ENCODE peak calls at places on chromosomes 13 and 19, in seven cellular contexts. One of them, this sample, is unnamed.

GRCh38 chr19:52963229-52963760 is 614 bp upstream of the ZNF816 start:
- DNase-seq in H54: peak; percentile 24
- DNase-seq in iris pigment epithelial cell: no peak
- DNase-seq in NCI-H187: no peak
- DNase-seq in spleen: peak; percentile 79
- DNase-seq in anterior cingulate cortex: no peak
- DNase-seq in NCI-H1105: peak; percentile 31
- DNase-seq in this sample: peak; percentile 60

GRCh38 chr13:80011448-80012212 is 329.3 kb downstream of the SPRY2 start:
- DNase-seq in iris pigment epithelial cell: peak; percentile 16
- DNase-seq in spleen: no peak
- DNase-seq in anterior cingulate cortex: peak; percentile 17
- DNase-seq in NCI-H187: no peak
- DNase-seq in H54: no peak
- DNase-seq in NCI-H1105: no peak
- DNase-seq in this sample: no peak

GRCh38 chr19:50202962-50203280 is 501 bp upstream of the MYH14 start:
- DNase-seq in H54: no peak
- DNase-seq in iris pigment epithelial cell: no peak
- DNase-seq in NCI-H187: no peak
- DNase-seq in spleen: peak; percentile 22
- DNase-seq in NCI-H1105: no peak
- DNase-seq in anterior cingulate cortex: no peak
- DNase-seq in this sample: no peak

GRCh38 chr19:28905996-28906395 is 307.0 kb downstream of the UQCRFS1 start:
- DNase-seq in anterior cingulate cortex: no peak
- DNase-seq in spleen: no peak
- DNase-seq in iris pigment epithelial cell: peak; percentile 2
- DNase-seq in H54: peak; percentile 25
- DNase-seq in NCI-H1105: no peak
- DNase-seq in NCI-H187: no peak
- DNase-seq in this sample: no peak

GRCh38 chr13:91767681-91768080 is 369.3 kb downstream of the GPC5 start:
- DNase-seq in iris pigment epithelial cell: peak; percentile 0
- DNase-seq in H54: no peak
- DNase-seq in NCI-H187: no peak
- DNase-seq in spleen: no peak
- DNase-seq in NCI-H1105: no peak
- DNase-seq in anterior cingulate cortex: no peak
- DNase-seq in this sample: no peak

GRCh38 chr13:93981578-93981977 is 497.9 kb downstream of the DCT start:
- DNase-seq in spleen: no peak
- DNase-seq in NCI-H1105: no peak
- DNase-seq in NCI-H187: no peak
- DNase-seq in anterior cingulate cortex: no peak
- DNase-seq in iris pigment epithelial cell: no peak
- DNase-seq in H54: no peak
- DNase-seq in this sample: no peak

GRCh38 chr13:45055902-45056648 is 64.2 kb upstream of the GTF2F2 start:
- DNase-seq in iris pigment epithelial cell: peak; percentile 47
- DNase-seq in NCI-H1105: no peak
- DNase-seq in H54: no peak
- DNase-seq in spleen: no peak
- DNase-seq in NCI-H187: no peak
- DNase-seq in anterior cingulate cortex: no peak
- DNase-seq in this sample: no peak

GRCh38 chr19:10655457-10656312 is 1.5 kb downstream of the ILF3 start:
- DNase-seq in NCI-H1105: no peak
- DNase-seq in NCI-H187: no peak
- DNase-seq in spleen: no peak
- DNase-seq in anterior cingulate cortex: no peak
- DNase-seq in H54: no peak
- DNase-seq in iris pigment epithelial cell: peak; percentile 48
- DNase-seq in this sample: peak; percentile 63

GRCh38 chr19:51396175-51396574 is 5.8 kb upstream of the C19orf84 start:
- DNase-seq in spleen: no peak
- DNase-seq in NCI-H1105: no peak
- DNase-seq in H54: no peak
- DNase-seq in anterior cingulate cortex: no peak
- DNase-seq in iris pigment epithelial cell: no peak
- DNase-seq in NCI-H187: no peak
- DNase-seq in this sample: no peak

GRCh38 chr13:50085063-50085462 is 69.8 kb downstream of the KCNRG start:
- DNase-seq in iris pigment epithelial cell: peak; percentile 38
- DNase-seq in spleen: no peak
- DNase-seq in NCI-H1105: no peak
- DNase-seq in H54: no peak
- DNase-seq in anterior cingulate cortex: no peak
- DNase-seq in NCI-H187: no peak
- DNase-seq in this sample: peak; percentile 29

GRCh38 chr19:49244256-49244655 is 80.7 kb downstream of the SLC6A16 start:
- DNase-seq in spleen: no peak
- DNase-seq in NCI-H1105: no peak
- DNase-seq in NCI-H187: no peak
- DNase-seq in iris pigment epithelial cell: no peak
- DNase-seq in H54: no peak
- DNase-seq in anterior cingulate cortex: no peak
- DNase-seq in this sample: no peak

GRCh38 chr13:39350461-39350881 is 252.5 kb downstream of the LHFPL6 start:
- DNase-seq in iris pigment epithelial cell: no peak
- DNase-seq in H54: no peak
- DNase-seq in spleen: no peak
- DNase-seq in anterior cingulate cortex: no peak
- DNase-seq in NCI-H187: no peak
- DNase-seq in NCI-H1105: no peak
- DNase-seq in this sample: peak; percentile 17

GRCh38 chr13:90640976-90641375 is 706.5 kb upstream of the MIR17HG start:
- DNase-seq in NCI-H187: no peak
- DNase-seq in NCI-H1105: no peak
- DNase-seq in iris pigment epithelial cell: peak; percentile 79
- DNase-seq in H54: peak; percentile 8
- DNase-seq in spleen: no peak
- DNase-seq in anterior cingulate cortex: no peak
- DNase-seq in this sample: no peak

GRCh38 chr13:43478178-43478577 is 308.6 kb downstream of the ENOX1 start:
- DNase-seq in spleen: no peak
- DNase-seq in NCI-H1105: no peak
- DNase-seq in anterior cingulate cortex: no peak
- DNase-seq in iris pigment epithelial cell: no peak
- DNase-seq in NCI-H187: no peak
- DNase-seq in H54: no peak
- DNase-seq in this sample: no peak

GRCh38 chr19:53782698-53783097 is 41.4 kb downstream of the NLRP12 start:
- DNase-seq in NCI-H1105: no peak
- DNase-seq in spleen: no peak
- DNase-seq in iris pigment epithelial cell: no peak
- DNase-seq in anterior cingulate cortex: no peak
- DNase-seq in NCI-H187: no peak
- DNase-seq in H54: no peak
- DNase-seq in this sample: no peak

GRCh38 chr19:48724796-48725753 is 5.5 kb upstream of the MAMSTR start:
- DNase-seq in iris pigment epithelial cell: peak; percentile 83
- DNase-seq in anterior cingulate cortex: no peak
- DNase-seq in spleen: no peak
- DNase-seq in NCI-H187: no peak
- DNase-seq in NCI-H1105: peak; percentile 23
- DNase-seq in H54: peak; percentile 75
- DNase-seq in this sample: peak; percentile 41

GRCh38 chr19:12885749-12886706 is 973 bp downstream of the KLF1 start:
- DNase-seq in iris pigment epithelial cell: no peak
- DNase-seq in spleen: no peak
- DNase-seq in anterior cingulate cortex: no peak
- DNase-seq in H54: no peak
- DNase-seq in NCI-H1105: no peak
- DNase-seq in NCI-H187: no peak
- DNase-seq in this sample: peak; percentile 76

GRCh38 chr19:4654437-4655361 is 15.4 kb downstream of the TNFAIP8L1 start:
- DNase-seq in iris pigment epithelial cell: no peak
- DNase-seq in spleen: no peak
- DNase-seq in NCI-H187: no peak
- DNase-seq in anterior cingulate cortex: no peak
- DNase-seq in H54: no peak
- DNase-seq in NCI-H1105: no peak
- DNase-seq in this sample: no peak

GRCh38 chr13:50529154-50529882 is 314.2 kb downstream of the DLEU7 start:
- DNase-seq in NCI-H1105: peak; percentile 53
- DNase-seq in anterior cingulate cortex: peak; percentile 23
- DNase-seq in iris pigment epithelial cell: peak; percentile 82
- DNase-seq in H54: peak; percentile 22
- DNase-seq in spleen: peak; percentile 78
- DNase-seq in NCI-H187: peak; percentile 49
- DNase-seq in this sample: peak; percentile 89

GRCh38 chr13:109121826-109122225 is 492.4 kb downstream of the MYO16 start:
- DNase-seq in NCI-H187: no peak
- DNase-seq in anterior cingulate cortex: no peak
- DNase-seq in H54: no peak
- DNase-seq in spleen: no peak
- DNase-seq in NCI-H1105: no peak
- DNase-seq in iris pigment epithelial cell: no peak
- DNase-seq in this sample: no peak

GRCh38 chr19:3670796-3671679 is 29.2 kb downstream of the PIP5K1C start:
- DNase-seq in iris pigment epithelial cell: peak; percentile 76
- DNase-seq in spleen: no peak
- DNase-seq in NCI-H1105: no peak
- DNase-seq in H54: no peak
- DNase-seq in NCI-H187: no peak
- DNase-seq in anterior cingulate cortex: no peak
- DNase-seq in this sample: no peak

GRCh38 chr13:66519259-66519658 is 710.9 kb downstream of the PCDH9 start:
- DNase-seq in iris pigment epithelial cell: no peak
- DNase-seq in NCI-H187: no peak
- DNase-seq in anterior cingulate cortex: no peak
- DNase-seq in H54: no peak
- DNase-seq in NCI-H1105: no peak
- DNase-seq in spleen: no peak
- DNase-seq in this sample: no peak

GRCh38 chr13:94121686-94122085 is 357.8 kb downstream of the DCT start:
- DNase-seq in iris pigment epithelial cell: peak; percentile 79
- DNase-seq in NCI-H1105: no peak
- DNase-seq in H54: peak; percentile 35
- DNase-seq in NCI-H187: no peak
- DNase-seq in anterior cingulate cortex: no peak
- DNase-seq in spleen: no peak
- DNase-seq in this sample: no peak

GRCh38 chr19:28285917-28286316 is 927.0 kb downstream of the UQCRFS1 start:
- DNase-seq in NCI-H1105: no peak
- DNase-seq in H54: no peak
- DNase-seq in NCI-H187: no peak
- DNase-seq in anterior cingulate cortex: no peak
- DNase-seq in iris pigment epithelial cell: no peak
- DNase-seq in spleen: no peak
- DNase-seq in this sample: no peak

GRCh38 chr13:45194081-45194939 is 6.5 kb downstream of the KCTD4 start:
- DNase-seq in NCI-H187: no peak
- DNase-seq in H54: no peak
- DNase-seq in spleen: no peak
- DNase-seq in anterior cingulate cortex: peak; percentile 31
- DNase-seq in NCI-H1105: no peak
- DNase-seq in iris pigment epithelial cell: peak; percentile 69
- DNase-seq in this sample: no peak

GRCh38 chr13:21583496-21583895 is 20.5 kb downstream of the MICU2 start:
- DNase-seq in iris pigment epithelial cell: peak; percentile 67
- DNase-seq in NCI-H187: no peak
- DNase-seq in NCI-H1105: no peak
- DNase-seq in spleen: no peak
- DNase-seq in anterior cingulate cortex: no peak
- DNase-seq in H54: no peak
- DNase-seq in this sample: no peak

GRCh38 chr13:42474954-42475353 is 99.0 kb upstream of the TNFSF11 start:
- DNase-seq in NCI-H187: no peak
- DNase-seq in H54: no peak
- DNase-seq in anterior cingulate cortex: no peak
- DNase-seq in spleen: no peak
- DNase-seq in iris pigment epithelial cell: peak; percentile 92
- DNase-seq in NCI-H1105: no peak
- DNase-seq in this sample: no peak

GRCh38 chr13:57633141-57633949 is 1.8 kb downstream of the PCDH17 start:
- DNase-seq in spleen: peak; percentile 79
- DNase-seq in H54: no peak
- DNase-seq in NCI-H1105: no peak
- DNase-seq in iris pigment epithelial cell: no peak
- DNase-seq in anterior cingulate cortex: peak; percentile 66
- DNase-seq in NCI-H187: no peak
- DNase-seq in this sample: no peak

GRCh38 chr13:82672248-82672647 is 1210.0 kb downstream of the SLITRK1 start:
- DNase-seq in spleen: no peak
- DNase-seq in NCI-H187: no peak
- DNase-seq in NCI-H1105: no peak
- DNase-seq in iris pigment epithelial cell: no peak
- DNase-seq in anterior cingulate cortex: no peak
- DNase-seq in H54: no peak
- DNase-seq in this sample: no peak

GRCh38 chr13:63161219-63161618 is 1745.6 kb upstream of the PCDH20 start:
- DNase-seq in NCI-H1105: no peak
- DNase-seq in H54: no peak
- DNase-seq in spleen: no peak
- DNase-seq in NCI-H187: no peak
- DNase-seq in iris pigment epithelial cell: peak; percentile 35
- DNase-seq in anterior cingulate cortex: no peak
- DNase-seq in this sample: no peak

GRCh38 chr13:81408647-81409046 is 1067.7 kb upstream of the SPRY2 start:
- DNase-seq in anterior cingulate cortex: no peak
- DNase-seq in NCI-H187: no peak
- DNase-seq in spleen: no peak
- DNase-seq in H54: no peak
- DNase-seq in iris pigment epithelial cell: no peak
- DNase-seq in NCI-H1105: no peak
- DNase-seq in this sample: no peak

GRCh38 chr13:32200741-32201140 is 114.4 kb downstream of the ZAR1L start:
- DNase-seq in iris pigment epithelial cell: no peak
- DNase-seq in anterior cingulate cortex: no peak
- DNase-seq in spleen: no peak
- DNase-seq in H54: no peak
- DNase-seq in NCI-H1105: no peak
- DNase-seq in NCI-H187: no peak
- DNase-seq in this sample: no peak

GRCh38 chr13:42892760-42893159 is 99.3 kb downstream of the EPSTI1 start:
- DNase-seq in NCI-H187: no peak
- DNase-seq in NCI-H1105: no peak
- DNase-seq in spleen: no peak
- DNase-seq in H54: no peak
- DNase-seq in anterior cingulate cortex: no peak
- DNase-seq in iris pigment epithelial cell: peak; percentile 79
- DNase-seq in this sample: no peak

GRCh38 chr19:2887391-2887914 is 13.3 kb upstream of the ZNF57 start:
- DNase-seq in spleen: no peak
- DNase-seq in NCI-H1105: peak; percentile 47
- DNase-seq in H54: peak; percentile 61
- DNase-seq in NCI-H187: peak; percentile 16
- DNase-seq in iris pigment epithelial cell: peak; percentile 69
- DNase-seq in anterior cingulate cortex: peak; percentile 4
- DNase-seq in this sample: peak; percentile 84

GRCh38 chr13:110323986-110324749 is 17.1 kb downstream of the COL4A2 start:
- DNase-seq in NCI-H187: no peak
- DNase-seq in H54: no peak
- DNase-seq in iris pigment epithelial cell: no peak
- DNase-seq in anterior cingulate cortex: no peak
- DNase-seq in spleen: no peak
- DNase-seq in NCI-H1105: no peak
- DNase-seq in this sample: no peak

GRCh38 chr19:21166436-21166835 is 24.6 kb downstream of the ZNF431 start:
- DNase-seq in anterior cingulate cortex: no peak
- DNase-seq in NCI-H1105: no peak
- DNase-seq in spleen: no peak
- DNase-seq in NCI-H187: no peak
- DNase-seq in H54: no peak
- DNase-seq in iris pigment epithelial cell: no peak
- DNase-seq in this sample: no peak

GRCh38 chr13:23966691-23967615 is 69.7 kb upstream of the C1QTNF9B start:
- DNase-seq in anterior cingulate cortex: no peak
- DNase-seq in NCI-H187: no peak
- DNase-seq in iris pigment epithelial cell: no peak
- DNase-seq in spleen: no peak
- DNase-seq in H54: no peak
- DNase-seq in NCI-H1105: no peak
- DNase-seq in this sample: no peak

GRCh38 chr13:99215466-99215865 is 14.8 kb downstream of the UBAC2 start:
- DNase-seq in H54: no peak
- DNase-seq in anterior cingulate cortex: no peak
- DNase-seq in NCI-H187: peak; percentile 76
- DNase-seq in spleen: peak; percentile 80
- DNase-seq in NCI-H1105: no peak
- DNase-seq in iris pigment epithelial cell: no peak
- DNase-seq in this sample: no peak